ENCODE peak calls at places on chromosomes 12 and 14, in five cellular contexts. H, T, E, U and W are unnamed samples.

GRCh38 chr12:2559931-2560715 is 234.6 kb upstream of the FKBP4 start:
- DNase-seq in H (no peak), T (no peak), E (no peak), U (no peak), W (no peak)

GRCh38 chr12:47017901-47018479 is 61.4 kb upstream of the PCED1B start:
- DNase-seq in H (peak; percentile 5), T (no peak), E (no peak), U (peak; percentile 80), W (no peak)

GRCh38 chr14:75333523-75334190 is 55.0 kb downstream of the FOS start:
- DNase-seq in H (no peak), T (no peak), E (no peak), U (no peak), W (no peak)

GRCh38 chr12:1640630-1641234 is 11.7 kb downstream of the WNT5B start:
- DNase-seq in H (no peak), T (no peak), E (no peak), U (no peak), W (no peak)

GRCh38 chr12:34390846-34391700 is 368.8 kb downstream of the ALG10 start:
- DNase-seq in H (no peak), T (no peak), E (no peak), U (no peak), W (no peak)

GRCh38 chr12:131634037-131634436 is 76.9 kb upstream of the SFSWAP start:
- DNase-seq in H (no peak), T (no peak), E (no peak), U (no peak), W (no peak)

GRCh38 chr12:79331870-79332269 is 358.9 kb downstream of the PAWR start:
- DNase-seq in H (no peak), T (no peak), E (no peak), U (peak; percentile 3), W (no peak)

GRCh38 chr14:97705976-97706375 is 908.8 kb downstream of the VRK1 start:
- DNase-seq in H (no peak), T (no peak), E (no peak), U (no peak), W (no peak)

GRCh38 chr14:59871166-59871495 is 555 bp upstream of the RTN1 start:
- DNase-seq in H (no peak), T (no peak), E (no peak), U (no peak), W (no peak)

GRCh38 chr14:90375934-90376333 is 20.9 kb upstream of the CALM1 start:
- DNase-seq in H (no peak), T (no peak), E (no peak), U (peak; percentile 13), W (no peak)

GRCh38 chr14:51419685-51420084 is 179.6 kb downstream of the TMX1 start:
- DNase-seq in H (no peak), T (no peak), E (no peak), U (no peak), W (no peak)

GRCh38 chr12:107903377-107904061 is 129.0 kb downstream of the ASCL4 start:
- DNase-seq in H (peak; percentile 49), T (no peak), E (no peak), U (no peak), W (no peak)

GRCh38 chr12:6724409-6724797 is 557 bp downstream of the COPS7A start:
- DNase-seq in H (no peak), T (no peak), E (no peak), U (peak; percentile 52), W (no peak)

GRCh38 chr12:57085999-57086950 is 2.6 kb upstream of the NAB2 start:
- DNase-seq in H (no peak), T (peak; percentile 50), E (no peak), U (peak; percentile 82), W (no peak)

GRCh38 chr12:63103489-63104131 is 47.4 kb downstream of the AVPR1A start:
- DNase-seq in H (no peak), T (no peak), E (no peak), U (peak; percentile 42), W (no peak)

GRCh38 chr12:104578453-104578852 is 121.7 kb downstream of the CHST11 start:
- DNase-seq in H (peak; percentile 56), T (no peak), E (no peak), U (peak; percentile 97), W (no peak)

GRCh38 chr14:46054526-46054925 is 597.1 kb downstream of the RPL10L start:
- DNase-seq in H (no peak), T (no peak), E (no peak), U (peak; percentile 93), W (no peak)

GRCh38 chr12:19927661-19928060 is 440.7 kb upstream of the PDE3A start:
- DNase-seq in H (no peak), T (no peak), E (no peak), U (no peak), W (no peak)

GRCh38 chr14:68404652-68405183 is 388.1 kb downstream of the ZFP36L1 start:
- DNase-seq in H (no peak), T (no peak), E (no peak), U (peak; percentile 60), W (no peak)

GRCh38 chr12:115941362-115941761 is 336.1 kb downstream of the MED13L start:
- DNase-seq in H (no peak), T (no peak), E (no peak), U (peak; percentile 37), W (no peak)

GRCh38 chr14:68320495-68320894 is 472.4 kb downstream of the ZFP36L1 start:
- DNase-seq in H (no peak), T (no peak), E (no peak), U (no peak), W (no peak)

GRCh38 chr12:119479121-119479561 is 114.4 kb upstream of the TMEM233 start:
- DNase-seq in H (no peak), T (no peak), E (no peak), U (no peak), W (no peak)

GRCh38 chr12:96434107-96434506 is 33.9 kb upstream of the CDK17 start:
- DNase-seq in H (no peak), T (no peak), E (peak; percentile 34), U (peak; percentile 93), W (no peak)

GRCh38 chr12:2683283-2684025 is 111.3 kb upstream of the FKBP4 start:
- DNase-seq in H (no peak), T (no peak), E (no peak), U (peak; percentile 2), W (no peak)

GRCh38 chr14:101135796-101136742 is 232.5 kb upstream of the RTL1 start:
- DNase-seq in H (no peak), T (no peak), E (no peak), U (no peak), W (no peak)

GRCh38 chr12:10243803-10244520 is 31.3 kb downstream of the GABARAPL1 start:
- DNase-seq in H (no peak), T (no peak), E (no peak), U (no peak), W (no peak)

GRCh38 chr12:109863961-109864712 is 16.2 kb downstream of the GLTP start:
- DNase-seq in H (no peak), T (peak; percentile 82), E (no peak), U (peak; percentile 20), W (no peak)

GRCh38 chr12:128803788-128804187 is 20.0 kb downstream of the SLC15A4 start:
- DNase-seq in H (no peak), T (no peak), E (no peak), U (no peak), W (no peak)

GRCh38 chr14:53925201-53925766 is 31.3 kb downstream of the BMP4 start:
- DNase-seq in H (no peak), T (no peak), E (no peak), U (no peak), W (no peak)

GRCh38 chr12:6852651-6853354 is 853 bp downstream of the USP5 start:
- DNase-seq in H (peak; percentile 58), T (peak; percentile 51), E (no peak), U (peak; percentile 75), W (no peak)

GRCh38 chr14:98926151-98926550 is 345.8 kb downstream of the BCL11B start:
- DNase-seq in H (no peak), T (no peak), E (peak; percentile 9), U (no peak), W (no peak)

GRCh38 chr12:132486168-132486567 is 3.8 kb upstream of the FBRSL1 start:
- DNase-seq in H (no peak), T (no peak), E (no peak), U (no peak), W (no peak)

GRCh38 chr14:29028973-29029582 is 262.5 kb downstream of the FOXG1 start:
- DNase-seq in H (no peak), T (no peak), E (no peak), U (peak; percentile 44), W (no peak)

GRCh38 chr12:29782821-29783772 is 645 bp downstream of the TMTC1 start:
- DNase-seq in H (peak; percentile 18), T (peak; percentile 28), E (no peak), U (no peak), W (no peak)

GRCh38 chr12:132456944-132457495 is 32.9 kb upstream of the FBRSL1 start:
- DNase-seq in H (no peak), T (no peak), E (no peak), U (no peak), W (no peak)